ENCODE peak calls at places on chromosomes 2 and 18, in six cellular contexts. F is brain microvascular endothelial cell, E is BJ, D is K562, N is uterus, S is IMR-90. Y is an unnamed sample.

GRCh38 chr2:31269087-31269486 is 35.1 kb downstream of the EHD3 start:
- DNase-seq in F (peak; percentile 39), E (no peak), D (no peak), N (no peak), S (peak; percentile 22), Y (no peak)

GRCh38 chr2:108026095-108026794 is 39.9 kb downstream of the SLC5A7 start:
- DNase-seq in F (no peak), E (no peak), D (no peak), N (no peak), S (no peak), Y (no peak)

GRCh38 chr2:45585267-45585861 is 25.7 kb downstream of the SRBD1 start:
- DNase-seq in F (peak; percentile 50), E (no peak), D (no peak), N (no peak), S (peak; percentile 63), Y (no peak)

GRCh38 chr2:3242747-3243369 is 134.8 kb downstream of the EIPR1 start:
- DNase-seq in F (no peak), E (no peak), D (no peak), N (no peak), S (peak; percentile 27), Y (no peak)

GRCh38 chr2:190113000-190113399 is 50.5 kb upstream of the MSTN start:
- DNase-seq in F (no peak), E (no peak), D (no peak), N (no peak), S (no peak), Y (no peak)

GRCh38 chr2:117972466-117973123 is 41.3 kb downstream of the CCDC93 start:
- DNase-seq in F (peak; percentile 64), E (no peak), D (no peak), N (no peak), S (peak; percentile 43), Y (peak; percentile 51)

GRCh38 chr2:85396531-85397470 is 13.4 kb downstream of the CAPG start:
- DNase-seq in F (no peak), E (no peak), D (no peak), N (no peak), S (no peak), Y (no peak)

GRCh38 chr18:60096428-60096827 is 196.6 kb downstream of the PMAIP1 start:
- DNase-seq in F (no peak), E (no peak), D (no peak), N (no peak), S (no peak), Y (no peak)

GRCh38 chr2:100068395-100068794 is 74.0 kb downstream of the AFF3 start:
- DNase-seq in F (no peak), E (no peak), D (no peak), N (no peak), S (no peak), Y (no peak)

GRCh38 chr2:64657416-64657815 is 3.7 kb upstream of the SERTAD2 start:
- DNase-seq in F (no peak), E (no peak), D (no peak), N (no peak), S (no peak), Y (no peak)

GRCh38 chr18:54684786-54685185 is 93.7 kb downstream of the DYNAP start:
- DNase-seq in F (peak; percentile 66), E (no peak), D (peak; percentile 6), N (no peak), S (no peak), Y (peak; percentile 20)

GRCh38 chr2:121297217-121297830 is 12.3 kb upstream of the TFCP2L1 start:
- DNase-seq in F (peak; percentile 60), E (no peak), D (peak; percentile 49), N (no peak), S (peak; percentile 17), Y (no peak)

GRCh38 chr2:137947714-137948336 is 16.4 kb upstream of the HNMT start:
- DNase-seq in F (peak; percentile 75), E (no peak), D (peak; percentile 67), N (peak; percentile 67), S (peak; percentile 79), Y (no peak)

GRCh38 chr2:85308951-85309555 is 18.7 kb downstream of the TGOLN2 start:
- DNase-seq in F (no peak), E (no peak), D (no peak), N (peak; percentile 80), S (peak; percentile 67), Y (no peak)

GRCh38 chr2:201779996-201780673 is 598 bp downstream of the ALS2 start:
- DNase-seq in F (peak; percentile 15), E (no peak), D (peak; percentile 4), N (no peak), S (no peak), Y (no peak)

GRCh38 chr2:34899079-34899478 is 1300.0 kb upstream of the FAM98A start:
- DNase-seq in F (no peak), E (no peak), D (no peak), N (no peak), S (no peak), Y (no peak)

GRCh38 chr18:8970843-8971242 is 131.7 kb upstream of the NDUFV2 start:
- DNase-seq in F (no peak), E (no peak), D (no peak), N (no peak), S (no peak), Y (no peak)

GRCh38 chr2:178238144-178238521 is 43.8 kb downstream of the OSBPL6 start:
- DNase-seq in F (peak; percentile 64), E (no peak), D (no peak), N (no peak), S (peak; percentile 45), Y (no peak)

GRCh38 chr2:11539317-11540147 is 5.7 kb downstream of the GREB1 start:
- DNase-seq in F (no peak), E (no peak), D (no peak), N (peak; percentile 74), S (no peak), Y (no peak)

GRCh38 chr18:50508228-50508627 is 51.7 kb upstream of the MAPK4 start:
- DNase-seq in F (no peak), E (no peak), D (no peak), N (no peak), S (no peak), Y (no peak)

GRCh38 chr2:207223051-207223450 is 57.3 kb upstream of the KLF7 start:
- DNase-seq in F (peak; percentile 72), E (peak; percentile 15), D (no peak), N (no peak), S (peak; percentile 87), Y (peak; percentile 23)

GRCh38 chr2:9127316-9127715 is 79.3 kb upstream of the ASAP2 start:
- DNase-seq in F (no peak), E (no peak), D (no peak), N (no peak), S (no peak), Y (no peak)
- H3K4me3 ChIP-seq in F (no peak overlapping the region), E (no peak overlapping the region), D (no peak overlapping the region), N (no peak overlapping the region), S (no peak overlapping the region), Y (no peak overlapping the region)

GRCh38 chr2:112021781-112022231 is 33.3 kb upstream of the TMEM87B start:
- DNase-seq in F (no peak), E (no peak), D (peak; percentile 59), N (no peak), S (peak; percentile 45), Y (no peak)

GRCh38 chr2:112021269-112021668 is 33.8 kb upstream of the TMEM87B start:
- DNase-seq in F (no peak), E (no peak), D (no peak), N (no peak), S (no peak), Y (no peak)

GRCh38 chr2:112018846-112019245 is 36.2 kb upstream of the TMEM87B start:
- DNase-seq in F (no peak), E (no peak), D (no peak), N (no peak), S (no peak), Y (no peak)

GRCh38 chr2:112019510-112019909 is 35.6 kb upstream of the TMEM87B start:
- DNase-seq in F (no peak), E (no peak), D (no peak), N (no peak), S (no peak), Y (no peak)

DNA sequence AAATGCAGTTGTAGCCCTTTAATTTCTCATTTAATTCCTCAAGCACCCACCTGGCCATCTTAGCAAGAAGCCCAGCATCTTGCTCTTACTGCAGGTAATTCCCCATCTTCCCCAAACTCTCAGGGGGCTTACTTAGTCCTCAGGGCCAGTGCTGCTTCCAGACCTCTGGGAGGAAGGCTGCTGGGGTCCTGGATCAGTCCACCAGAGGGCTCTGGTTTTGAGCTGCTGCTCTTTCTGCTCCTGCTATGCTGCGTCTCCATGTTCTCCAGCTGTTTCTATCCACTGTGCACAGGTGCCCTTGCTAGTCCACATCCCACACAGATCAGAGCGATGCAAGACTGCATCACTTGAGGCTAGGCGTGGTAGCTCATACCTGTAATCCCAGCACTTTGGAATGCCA is 34.5 kb upstream of the TMEM87B start:
- DNase-seq in F (no peak), E (no peak), D (peak; percentile 29), N (no peak), S (no peak), Y (no peak)
- TF ChIP-seq CTCF in F (peak; percentile 63), E (no peak), D (peak; percentile 39), N (no peak), S (no peak), Y (no peak)

GRCh38 chr2:132670961-132671781 is 1.2 kb upstream of the LYPD1 start:
- DNase-seq in F (peak; percentile 85), E (peak; percentile 57), D (no peak), N (no peak), S (peak; percentile 97), Y (peak; percentile 64)

GRCh38 chr2:132668189-132668833 is 1.7 kb downstream of the LYPD1 start:
- DNase-seq in F (peak; percentile 17), E (no peak), D (no peak), N (no peak), S (no peak), Y (no peak)

GRCh38 chr2:132668986-132669853 is 785 bp downstream of the LYPD1 start:
- DNase-seq in F (no peak), E (no peak), D (no peak), N (no peak), S (no peak), Y (no peak)

GRCh38 chr2:132669854-132670103 is 226 bp downstream of the LYPD1 start:
- DNase-seq in F (no peak), E (no peak), D (no peak), N (no peak), S (no peak), Y (no peak)

DNA sequence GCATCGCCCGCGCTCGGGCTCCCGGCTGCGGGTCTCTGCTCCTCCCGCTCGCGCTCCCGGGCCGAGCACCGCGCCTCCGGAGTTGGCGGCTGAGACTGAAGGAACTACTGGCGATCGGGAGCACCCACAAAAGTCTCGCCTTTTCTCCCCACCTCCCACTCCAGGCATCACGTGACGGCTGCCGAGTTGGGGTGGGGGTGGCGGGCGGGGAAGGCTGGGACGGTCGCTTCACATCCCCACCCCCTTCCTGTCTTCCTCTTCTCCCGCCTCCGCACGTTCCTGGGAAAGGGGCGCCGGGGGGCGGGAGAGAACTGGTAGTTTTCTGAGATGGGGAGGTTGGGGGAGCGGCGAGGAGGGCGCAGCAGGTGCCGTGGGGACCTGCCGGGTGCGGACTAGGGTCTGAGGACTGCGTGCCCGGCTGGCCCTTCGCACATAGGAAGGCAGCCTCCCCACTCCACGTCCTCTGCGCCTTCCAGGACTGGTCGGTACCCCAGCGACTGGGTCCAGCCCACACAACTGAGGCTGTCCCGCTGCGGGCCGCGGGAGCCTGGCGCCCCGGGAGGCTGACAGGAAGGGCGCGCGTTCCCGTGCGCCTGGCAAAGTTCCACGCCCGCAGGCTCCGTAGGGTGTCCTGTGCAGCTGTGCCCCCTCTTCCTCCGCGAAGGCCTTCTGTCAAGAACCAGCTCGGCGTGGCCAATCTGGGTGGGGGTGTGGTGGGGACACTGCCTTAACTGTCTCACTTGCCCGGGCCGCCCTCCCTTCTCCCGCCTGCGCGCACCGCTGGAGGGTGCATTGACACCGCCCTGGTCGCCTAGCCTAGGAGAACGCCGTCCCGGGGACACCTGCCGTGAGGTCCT is at the start of gene LYPD1:
- DNase-seq in F (no peak), E (no peak), D (no peak), N (no peak), S (no peak), Y (no peak)
- H3K4me3 ChIP-seq in F (peak within 1 kb of the TSS; percentile 61), E (peak within 1 kb of the TSS; percentile 43), D (no peak within 1 kb of the TSS), N (peak within 1 kb of the TSS; percentile 23), S (peak within 1 kb of the TSS; percentile 69), Y (peak within 1 kb of the TSS; percentile 65)

GRCh38 chr2:238523158-238524110 is 96.7 kb downstream of the ASB1 start:
- DNase-seq in F (no peak), E (peak; percentile 79), D (no peak), N (peak; percentile 73), S (peak; percentile 21), Y (peak; percentile 69)
- TF ChIP-seq CTCF in F (peak; percentile 61), E (peak; percentile 70), D (peak; percentile 21), N (peak; percentile 55), S (no peak), Y (peak; percentile 56)

Y was measured in AG09309.